ENCODE peak calls at places on chromosomes 7 and 10, in seven cellular contexts. U is GM23338, G is psoas muscle, E is HFF-Myc, P is lower leg skin, R is progenitor cell of endocrine pancreas, L is RWPE1. W is an unnamed sample.
A peak's percentile ranks its signal among the peaks of the same experiment; 100 is the strongest.

GRCh38 chr7:149714910-149715471 is 58.4 kb downstream of the ZNF467 start:
- DNase-seq in L (peak; percentile 35), P (no peak), U (no peak), G (no peak), R (no peak), E (no peak), W (no peak)

GRCh38 chr7:76220185-76221057 is 18.7 kb downstream of the SRRM3 start:
- DNase-seq in R (no peak), L (no peak), U (peak; percentile 94), P (no peak), G (no peak), E (no peak), W (no peak)

GRCh38 chr10:89079991-89080390 is 89.4 kb downstream of the FAS start:
- DNase-seq in E (no peak), L (no peak), G (no peak), U (no peak), P (no peak), R (no peak), W (no peak)

GRCh38 chr10:84762754-84763394 is 434.5 kb downstream of the CCSER2 start:
- DNase-seq in L (no peak), G (no peak), P (no peak), E (no peak), U (peak; percentile 21), R (no peak), W (no peak)

GRCh38 chr10:4781955-4782354 is 44.1 kb upstream of the AKR1E2 start:
- DNase-seq in G (no peak), L (no peak), R (no peak), P (no peak), E (no peak), U (no peak), W (no peak)

GRCh38 chr10:130547368-130547767 is 411.2 kb downstream of the GLRX3 start:
- DNase-seq in P (no peak), U (no peak), L (no peak), R (no peak), E (no peak), G (no peak), W (no peak)

GRCh38 chr7:106092204-106092603 is 19.9 kb downstream of the SYPL1 start:
- DNase-seq in P (no peak), G (no peak), E (no peak), L (no peak), U (no peak), R (no peak), W (no peak)

GRCh38 chr7:77531038-77531437 is 6.1 kb upstream of the PTPN12 start:
- DNase-seq in R (no peak), U (no peak), G (no peak), P (no peak), E (no peak), L (no peak), W (no peak)

GRCh38 chr7:81036871-81037270 is 118.0 kb upstream of the SEMA3C start:
- DNase-seq in P (no peak), R (no peak), U (no peak), G (no peak), E (no peak), L (no peak), W (no peak)

DNA sequence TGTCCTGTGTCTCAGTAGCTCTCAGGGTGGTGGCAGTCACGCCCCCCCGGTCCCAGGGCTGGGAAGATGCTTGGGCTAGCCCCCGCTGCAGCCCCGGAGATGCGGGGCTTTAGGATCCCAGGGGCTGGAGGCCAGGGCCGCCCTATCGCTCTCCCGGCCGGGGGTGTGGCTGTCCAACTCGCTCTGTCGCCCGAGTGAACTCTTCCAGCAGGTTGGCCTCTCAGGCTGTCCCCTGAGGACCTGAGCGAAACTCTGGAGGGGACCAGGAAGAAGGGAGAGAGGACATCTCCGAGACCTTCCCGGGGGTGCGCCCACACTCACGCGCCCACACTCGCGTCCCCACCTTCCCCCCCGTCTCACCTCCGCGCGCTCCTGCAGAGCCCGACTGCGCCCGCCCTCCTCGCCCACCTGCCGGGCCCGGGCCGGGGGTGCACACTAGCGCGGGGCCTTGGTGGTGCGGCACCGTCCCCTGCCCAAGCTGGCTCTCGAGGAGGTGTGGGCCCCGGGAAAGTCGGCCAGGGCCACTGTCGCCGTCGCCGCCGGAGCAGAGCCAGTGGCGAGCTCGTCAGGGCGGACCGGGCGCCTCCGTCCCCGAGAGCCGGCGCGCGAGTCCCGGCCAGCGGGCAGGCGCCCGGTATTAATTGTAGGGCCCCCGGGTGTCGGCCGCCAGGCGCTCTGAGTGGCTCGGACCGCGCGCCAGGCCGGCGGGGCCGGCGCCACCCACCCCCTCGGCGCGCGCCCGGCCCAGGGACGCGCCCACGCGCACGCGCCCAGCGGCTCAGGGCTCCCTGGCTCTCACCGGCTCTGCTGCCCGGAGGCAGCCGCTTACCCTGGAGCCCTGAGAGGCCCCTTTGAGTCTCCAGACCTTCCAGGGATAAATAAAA is 101.8 kb upstream of the SVIL start:
- DNase-seq in R (peak; percentile 56), E (no peak), L (peak; percentile 69), P (peak; percentile 31), G (peak; percentile 83), U (peak; percentile 72), W (peak; percentile 48)
- TF ChIP-seq CTCF in R (no peak), E (no peak), L (no peak), P (no peak), G (no peak), U (no peak), W (no peak)

DNA sequence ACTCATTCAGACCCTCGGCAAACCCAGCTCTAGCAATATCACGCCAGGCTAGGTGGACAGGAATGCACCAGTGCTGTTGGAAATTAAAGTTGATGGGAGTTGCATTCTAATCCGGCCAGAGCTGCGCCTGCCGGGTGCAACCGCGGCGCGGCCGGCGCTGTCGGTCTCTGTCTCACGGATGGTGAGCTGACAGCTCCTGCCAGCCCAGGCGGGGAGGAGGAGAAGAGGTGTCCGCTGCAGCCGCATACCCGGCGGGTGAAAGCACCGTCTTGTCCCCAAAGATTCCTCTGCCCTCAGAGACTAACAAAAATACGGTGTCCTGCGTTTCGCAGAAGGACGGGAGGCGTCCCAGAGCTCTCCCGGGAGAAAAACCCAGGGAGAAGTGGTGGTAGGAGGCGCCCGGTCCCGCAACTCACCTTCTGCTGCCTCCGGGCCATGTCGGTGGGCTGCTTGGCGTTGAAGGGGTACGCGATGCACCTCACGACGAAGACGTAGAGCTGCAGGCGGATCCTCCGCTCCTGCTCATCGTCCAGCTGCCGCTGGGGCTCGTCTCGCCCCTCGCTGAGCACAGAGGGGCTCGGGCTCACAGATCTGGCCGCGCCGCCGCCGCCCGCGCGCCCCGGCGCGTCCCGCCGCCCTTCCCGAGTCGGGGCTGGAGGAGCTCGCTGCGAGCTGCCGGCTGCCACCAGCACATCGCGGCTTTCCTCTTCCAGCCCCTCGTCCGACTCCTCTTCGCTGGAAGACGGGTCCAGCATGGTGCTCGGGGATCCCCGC is 490 bp downstream of the CADPS2 start:
- DNase-seq in R (peak; percentile 30), G (peak; percentile 63), P (no peak), U (peak; percentile 69), E (no peak), L (peak; percentile 16), W (no peak)
- TF ChIP-seq CTCF in R (no peak), G (no peak), P (no peak), U (no peak), E (no peak), L (no peak), W (no peak)

GRCh38 chr7:102317231-102318059 is 30.8 kb downstream of the SH2B2 start:
- DNase-seq in P (no peak), G (no peak), R (no peak), U (peak; percentile 43), L (no peak), E (no peak), W (peak; percentile 19)
- TF ChIP-seq CTCF in P (no peak), G (no peak), R (no peak), U (peak; percentile 51), L (no peak), E (no peak), W (peak; percentile 2)

GRCh38 chr10:95467162-95467599 is 94.0 kb downstream of the SORBS1 start:
- DNase-seq in U (peak; percentile 89), G (peak; percentile 78), P (peak; percentile 72), L (peak; percentile 38), E (no peak), R (no peak), W (no peak)
- TF ChIP-seq CTCF in U (peak; percentile 59), G (peak; percentile 18), P (no peak), L (no peak), E (no peak), R (peak; percentile 26), W (no peak)

GRCh38 chr7:33720139-33720538 is 185.2 kb upstream of the BMPER start:
- DNase-seq in G (no peak), R (no peak), E (no peak), U (no peak), P (no peak), L (no peak), W (no peak)

GRCh38 chr7:33720870-33721269 is 184.5 kb upstream of the BMPER start:
- DNase-seq in G (no peak), L (no peak), U (no peak), P (no peak), R (no peak), E (no peak), W (no peak)

GRCh38 chr7:33716581-33717477 is 188.5 kb upstream of the BMPER start:
- DNase-seq in E (peak; percentile 36), L (peak; percentile 30), G (no peak), U (peak; percentile 66), R (no peak), P (no peak), W (no peak)

GRCh38 chr7:33721895-33722294 is 183.4 kb upstream of the BMPER start:
- DNase-seq in P (no peak), E (no peak), R (no peak), G (no peak), U (no peak), L (no peak), W (no peak)

GRCh38 chr7:33719059-33719581 is 186.2 kb upstream of the BMPER start:
- DNase-seq in R (no peak), L (no peak), U (no peak), P (no peak), G (peak; percentile 69), E (no peak), W (no peak)
- TF ChIP-seq CTCF in R (no peak), L (no peak), U (no peak), P (no peak), G (no peak), E (no peak), W (no peak)

W was measured in D721Med.